ENCODE peak calls at places on chromosomes 3 and 15, in five cellular contexts. Q is heart right ventricle, M is stomach, W is psoas muscle, T is SK-N-SH. I is an unnamed sample.

GRCh38 chr15:95875141-95875643 is 455.3 kb upstream of the NR2F2 start:
- DNase-seq in Q (no peak), M (peak; percentile 38), W (no peak), T (no peak), I (no peak)

GRCh38 chr3:55662683-55663082 is 175.6 kb upstream of the WNT5A start:
- DNase-seq in Q (no peak), M (no peak), W (no peak), T (no peak), I (no peak)

GRCh38 chr15:66066005-66066404 is 187.5 kb downstream of the MEGF11 start:
- DNase-seq in Q (no peak), M (no peak), W (no peak), T (no peak), I (no peak)

GRCh38 chr3:141108002-141108401 is 56.9 kb downstream of the SPSB4 start:
- DNase-seq in Q (no peak), M (no peak), W (no peak), T (no peak), I (no peak)

GRCh38 chr3:99504258-99504657 is 134.1 kb upstream of the COL8A1 start:
- DNase-seq in Q (no peak), M (no peak), W (no peak), T (no peak), I (no peak)

GRCh38 chr15:85282504-85283115 is 97.8 kb upstream of the AKAP13 start:
- DNase-seq in Q (no peak), M (no peak), W (peak; percentile 42), T (no peak), I (no peak)

GRCh38 chr15:43776718-43777292 is at the start of gene ELL3:
- DNase-seq in Q (peak; percentile 83), M (peak; percentile 84), W (peak; percentile 81), T (peak; percentile 61), I (peak; percentile 66)

GRCh38 chr3:13023251-13024055 is 49.8 kb downstream of the IQSEC1 start:
- DNase-seq in Q (no peak), M (no peak), W (no peak), T (no peak), I (peak; percentile 74)

GRCh38 chr15:90638241-90638691 is 78.9 kb upstream of the BLM start:
- DNase-seq in Q (no peak), M (no peak), W (no peak), T (peak; percentile 54), I (no peak)

GRCh38 chr3:112143251-112143650 is 10.2 kb upstream of the GCSAM start:
- DNase-seq in Q (no peak), M (no peak), W (no peak), T (no peak), I (no peak)

GRCh38 chr3:14508966-14509795 is 31.0 kb downstream of the GRIP2 start:
- DNase-seq in Q (peak; percentile 81), M (peak; percentile 76), W (peak; percentile 76), T (peak; percentile 94), I (peak; percentile 71)

GRCh38 chr15:79401301-79401700 is 30.8 kb upstream of the MINAR1 start:
- DNase-seq in Q (no peak), M (no peak), W (no peak), T (no peak), I (no peak)

GRCh38 chr15:63465104-63465503 is 39.3 kb upstream of the USP3 start:
- DNase-seq in Q (no peak), M (no peak), W (no peak), T (no peak), I (no peak)

GRCh38 chr15:91783451-91783850 is 70.1 kb upstream of the SLCO3A1 start:
- DNase-seq in Q (no peak), M (no peak), W (no peak), T (no peak), I (no peak)

GRCh38 chr3:136545664-136546266 is 206.4 kb downstream of the STAG1 start:
- DNase-seq in Q (no peak), M (no peak), W (no peak), T (no peak), I (no peak)

GRCh38 chr3:6736781-6737180 is 124.1 kb upstream of the GRM7 start:
- DNase-seq in Q (no peak), M (no peak), W (no peak), T (no peak), I (no peak)

GRCh38 chr3:81716870-81717509 is 44.5 kb downstream of the GBE1 start:
- DNase-seq in Q (no peak), M (peak; percentile 46), W (no peak), T (no peak), I (no peak)

GRCh38 chr15:98960555-98961050 is 47.0 kb downstream of the PGPEP1L start:
- DNase-seq in Q (no peak), M (no peak), W (no peak), T (no peak), I (no peak)

GRCh38 chr3:184565421-184566211 is 4.0 kb downstream of the EPHB3 start:
- DNase-seq in Q (no peak), M (peak; percentile 88), W (no peak), T (peak; percentile 67), I (peak; percentile 68)

GRCh38 chr3:142993958-142994442 is 7.4 kb upstream of the U2SURP start:
- DNase-seq in Q (peak; percentile 38), M (peak; percentile 52), W (peak; percentile 65), T (peak; percentile 69), I (peak; percentile 72)

GRCh38 chr3:188284455-188285212 is 130.7 kb downstream of the LPP start:
- DNase-seq in Q (no peak), M (no peak), W (no peak), T (no peak), I (no peak)

GRCh38 chr3:46269556-46269955 is 27.3 kb downstream of the CCR3 start:
- DNase-seq in Q (no peak), M (no peak), W (no peak), T (no peak), I (no peak)

GRCh38 chr15:45399381-45400212 is 21.3 kb upstream of the GATM start:
- DNase-seq in Q (no peak), M (no peak), W (no peak), T (peak; percentile 42), I (no peak)

GRCh38 chr3:107994954-107995715 is 95.7 kb downstream of the CD47 start:
- DNase-seq in Q (no peak), M (no peak), W (no peak), T (no peak), I (no peak)

GRCh38 chr3:11591401-11592266 is 52.1 kb downstream of the VGLL4 start:
- DNase-seq in Q (peak; percentile 52), M (peak; percentile 54), W (no peak), T (no peak), I (no peak)

GRCh38 chr3:45954306-45954705 is 11.0 kb downstream of the CXCR6 start:
- DNase-seq in Q (no peak), M (no peak), W (no peak), T (no peak), I (no peak)

GRCh38 chr3:51389423-51390183 is 1.5 kb upstream of the RBM15B start:
- DNase-seq in Q (peak; percentile 28), M (peak; percentile 64), W (peak; percentile 46), T (peak; percentile 84), I (peak; percentile 64)

GRCh38 chr3:128575777-128576176 is 74.8 kb downstream of the RPN1 start:
- DNase-seq in Q (peak; percentile 45), M (no peak), W (no peak), T (no peak), I (no peak)

GRCh38 chr15:45242289-45242688 is 9.7 kb upstream of the SLC28A2 start:
- DNase-seq in Q (no peak), M (no peak), W (no peak), T (no peak), I (no peak)

GRCh38 chr3:188164248-188164687 is 10.3 kb downstream of the LPP start:
- DNase-seq in Q (no peak), M (peak; percentile 60), W (no peak), T (no peak), I (no peak)

GRCh38 chr3:154584041-154584440 is 154.1 kb upstream of the GPR149 start:
- DNase-seq in Q (no peak), M (no peak), W (no peak), T (no peak), I (no peak)
- TF ChIP-seq CTCF in Q (no peak), M (no peak), W (no peak), T (peak; percentile 10), I (no peak)

GRCh38 chr15:25051399-25052154 is 96.8 kb downstream of the SNRPN start:
- DNase-seq in Q (no peak), M (no peak), W (no peak), T (no peak), I (no peak)
- H3K9me3 ChIP-seq in Q (peaks cover 93% of the 10 kb centered on the region), M (peaks cover 100% of the 10 kb centered on the region), W (peaks cover 76% of the 10 kb centered on the region), T (peaks cover 16% of the 10 kb centered on the region), I (peaks cover 39% of the 10 kb centered on the region)

GRCh38 chr3:194631696-194632095 is 1.5 kb downstream of the TMEM44 start:
- DNase-seq in Q (no peak), M (no peak), W (no peak), T (no peak), I (no peak)
- H3K4me3 ChIP-seq in Q (no peak overlapping the region), M (no peak overlapping the region), W (no peak overlapping the region), T (no peak overlapping the region), I (no peak overlapping the region)

DNA sequence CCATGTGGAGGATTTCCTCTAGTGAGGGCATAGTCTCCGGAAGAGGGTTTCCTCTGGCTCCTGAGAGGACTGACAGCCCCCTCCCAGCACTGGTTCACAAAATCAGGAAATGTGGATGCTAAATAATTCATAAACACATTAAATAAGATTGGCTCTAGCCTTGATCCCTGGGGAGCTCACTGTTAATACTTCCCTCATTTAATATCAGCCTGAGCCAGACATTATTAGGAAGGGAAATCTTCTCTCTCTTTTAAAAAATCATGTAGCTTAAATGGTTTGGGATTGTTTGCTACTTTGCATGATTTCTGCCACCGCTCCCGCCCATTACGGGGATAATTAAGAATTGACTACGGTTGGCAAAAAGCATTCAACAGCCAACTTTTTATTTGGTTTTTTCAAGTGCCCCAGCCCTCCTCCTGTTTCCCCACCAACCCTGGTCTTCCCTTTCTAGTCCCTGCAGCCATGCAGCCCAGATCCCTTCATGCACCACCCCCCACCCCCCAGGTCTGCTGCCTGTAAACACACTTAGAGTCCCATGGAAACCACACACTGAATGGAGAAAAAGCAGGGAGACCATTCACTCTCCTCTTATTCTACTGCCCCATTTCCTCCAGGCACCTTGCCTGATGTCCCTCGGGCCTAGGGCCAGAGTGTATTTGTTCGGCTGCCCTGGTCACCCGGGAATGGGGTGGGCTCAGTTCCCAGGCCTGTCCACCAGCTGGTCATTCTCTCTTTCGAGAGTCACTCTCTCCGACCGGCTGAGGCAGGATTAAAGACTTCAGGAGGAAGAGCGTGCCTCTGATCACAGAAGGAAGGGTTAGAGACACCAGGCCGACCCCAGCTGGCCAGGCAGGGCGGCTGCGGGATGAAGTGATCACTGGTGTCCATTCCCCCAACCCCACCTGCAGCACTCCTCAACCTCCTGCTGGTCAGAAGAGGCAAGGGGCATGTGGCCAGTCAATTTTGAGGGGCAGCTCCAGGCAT is 45.1 kb downstream of the SEMA5B start:
- DNase-seq in Q (peak; percentile 54), M (no peak), W (no peak), T (no peak), I (no peak)
- TF ChIP-seq CTCF in Q (no peak), M (no peak), W (no peak), T (peak; percentile 7), I (peak; percentile 42)

DNA sequence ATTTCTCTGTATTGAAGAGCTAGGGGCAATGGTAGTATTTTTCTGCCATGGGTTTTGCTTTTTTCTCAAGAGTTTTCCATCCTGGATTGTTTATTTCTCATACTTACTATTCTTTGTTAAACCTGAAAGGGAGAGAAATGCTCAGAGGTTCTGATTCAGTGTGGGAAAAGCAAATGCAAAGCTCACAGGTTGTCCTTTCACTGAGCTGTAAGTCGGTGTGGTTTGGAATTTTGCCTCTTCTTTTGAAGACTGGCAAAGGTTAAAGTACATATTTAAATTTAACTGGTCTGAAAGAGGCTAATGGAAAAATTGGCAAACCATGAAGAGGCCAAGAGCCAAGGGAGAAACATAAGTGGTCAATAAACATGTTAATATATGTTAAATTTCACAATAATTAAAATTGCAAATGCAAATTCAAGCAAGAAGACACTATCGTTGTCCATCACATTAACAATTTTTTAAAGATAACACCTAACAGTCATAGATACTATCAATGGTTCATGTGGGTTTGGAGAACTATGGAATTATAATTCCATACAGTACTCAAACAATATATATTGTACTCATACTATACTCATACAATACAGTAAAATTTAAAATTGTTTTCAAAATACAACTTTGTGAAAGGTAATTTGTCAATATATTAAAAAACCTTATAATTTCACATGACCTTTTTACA is 246.8 kb upstream of the STT3B start:
- DNase-seq in Q (no peak), M (no peak), W (no peak), T (no peak), I (no peak)
- H3K9me3 ChIP-seq in Q (no peaks in the 10 kb centered on the region), M (no peaks in the 10 kb centered on the region), W (no peaks in the 10 kb centered on the region), T (no peaks in the 10 kb centered on the region), I (no peaks in the 10 kb centered on the region)